ENCODE peak calls at places on chromosomes 6 and 20, in ten cellular contexts. One of them, this sample, is unnamed.

GRCh38 chr6:105952762-105953700 is 133.1 kb upstream of the PRDM1 start:
- DNase-seq in HEK293T: no peak
- DNase-seq in EL: no peak
- DNase-seq in iPS-NIHi11: no peak
- DNase-seq in anterior cingulate cortex: no peak
- DNase-seq in NB4: peak
- DNase-seq in left ventricle myocardium inferior: no peak
- DNase-seq in stimulated activated CD8-positive, alpha-beta memory T cell treated with anti-CD3 and anti-CD28 coated beads, Interleukin-2, amount 100 ng/mL, for 1 hour: no peak
- DNase-seq in stimulated activated effector memory CD8-positive, alpha-beta T cell treated with anti-CD3 and anti-CD28 coated beads, Interleukin-12 subunit alpha, Interleukin-12 subunit beta, amount 100 ng/mL, for 72 hours: no peak
- DNase-seq in stromal cell of bone marrow: no peak
- DNase-seq in this sample: no peak

GRCh38 chr6:10412165-10412947 is 2.5 kb downstream of the TFAP2A start:
- DNase-seq in EL: peak
- DNase-seq in NB4: peak
- DNase-seq in anterior cingulate cortex: no peak
- DNase-seq in left ventricle myocardium inferior: no peak
- DNase-seq in stimulated activated CD8-positive, alpha-beta memory T cell treated with anti-CD3 and anti-CD28 coated beads, Interleukin-2, amount 100 ng/mL, for 1 hour: no peak
- DNase-seq in iPS-NIHi11: peak
- DNase-seq in stromal cell of bone marrow: peak
- DNase-seq in stimulated activated effector memory CD8-positive, alpha-beta T cell treated with anti-CD3 and anti-CD28 coated beads, Interleukin-12 subunit alpha, Interleukin-12 subunit beta, amount 100 ng/mL, for 72 hours: peak
- DNase-seq in HEK293T: no peak
- DNase-seq in this sample: no peak

GRCh38 chr6:19753822-19754221 is 83.3 kb upstream of the ID4 start:
- DNase-seq in stimulated activated effector memory CD8-positive, alpha-beta T cell treated with anti-CD3 and anti-CD28 coated beads, Interleukin-12 subunit alpha, Interleukin-12 subunit beta, amount 100 ng/mL, for 72 hours: no peak
- DNase-seq in left ventricle myocardium inferior: no peak
- DNase-seq in iPS-NIHi11: no peak
- DNase-seq in HEK293T: no peak
- DNase-seq in NB4: no peak
- DNase-seq in stromal cell of bone marrow: no peak
- DNase-seq in anterior cingulate cortex: no peak
- DNase-seq in EL: no peak
- DNase-seq in stimulated activated CD8-positive, alpha-beta memory T cell treated with anti-CD3 and anti-CD28 coated beads, Interleukin-2, amount 100 ng/mL, for 1 hour: no peak
- DNase-seq in this sample: no peak

GRCh38 chr6:17042422-17043147 is 59.3 kb upstream of the STMND1 start:
- DNase-seq in EL: peak
- DNase-seq in left ventricle myocardium inferior: no peak
- DNase-seq in stimulated activated CD8-positive, alpha-beta memory T cell treated with anti-CD3 and anti-CD28 coated beads, Interleukin-2, amount 100 ng/mL, for 1 hour: no peak
- DNase-seq in anterior cingulate cortex: peak
- DNase-seq in stimulated activated effector memory CD8-positive, alpha-beta T cell treated with anti-CD3 and anti-CD28 coated beads, Interleukin-12 subunit alpha, Interleukin-12 subunit beta, amount 100 ng/mL, for 72 hours: no peak
- DNase-seq in NB4: no peak
- DNase-seq in iPS-NIHi11: peak
- DNase-seq in HEK293T: peak
- DNase-seq in stromal cell of bone marrow: peak
- DNase-seq in this sample: no peak

GRCh38 chr6:84897874-84898635 is 133.7 kb upstream of the TBX18 start:
- DNase-seq in iPS-NIHi11: no peak
- DNase-seq in NB4: no peak
- DNase-seq in stromal cell of bone marrow: no peak
- DNase-seq in stimulated activated CD8-positive, alpha-beta memory T cell treated with anti-CD3 and anti-CD28 coated beads, Interleukin-2, amount 100 ng/mL, for 1 hour: no peak
- DNase-seq in EL: peak
- DNase-seq in stimulated activated effector memory CD8-positive, alpha-beta T cell treated with anti-CD3 and anti-CD28 coated beads, Interleukin-12 subunit alpha, Interleukin-12 subunit beta, amount 100 ng/mL, for 72 hours: no peak
- DNase-seq in HEK293T: no peak
- DNase-seq in left ventricle myocardium inferior: no peak
- DNase-seq in anterior cingulate cortex: no peak
- DNase-seq in this sample: no peak

GRCh38 chr20:32062776-32063170 is 10.7 kb downstream of the HCK start:
- DNase-seq in anterior cingulate cortex: peak
- DNase-seq in stimulated activated effector memory CD8-positive, alpha-beta T cell treated with anti-CD3 and anti-CD28 coated beads, Interleukin-12 subunit alpha, Interleukin-12 subunit beta, amount 100 ng/mL, for 72 hours: no peak
- DNase-seq in EL: no peak
- DNase-seq in stromal cell of bone marrow: no peak
- DNase-seq in stimulated activated CD8-positive, alpha-beta memory T cell treated with anti-CD3 and anti-CD28 coated beads, Interleukin-2, amount 100 ng/mL, for 1 hour: no peak
- DNase-seq in left ventricle myocardium inferior: peak
- DNase-seq in NB4: peak
- DNase-seq in HEK293T: no peak
- DNase-seq in iPS-NIHi11: no peak
- DNase-seq in this sample: no peak

GRCh38 chr6:160081398-160081797 is 40.2 kb upstream of the SLC22A1 start:
- DNase-seq in left ventricle myocardium inferior: no peak
- DNase-seq in anterior cingulate cortex: no peak
- DNase-seq in iPS-NIHi11: no peak
- DNase-seq in stromal cell of bone marrow: no peak
- DNase-seq in HEK293T: no peak
- DNase-seq in NB4: no peak
- DNase-seq in EL: no peak
- DNase-seq in stimulated activated effector memory CD8-positive, alpha-beta T cell treated with anti-CD3 and anti-CD28 coated beads, Interleukin-12 subunit alpha, Interleukin-12 subunit beta, amount 100 ng/mL, for 72 hours: no peak
- DNase-seq in stimulated activated CD8-positive, alpha-beta memory T cell treated with anti-CD3 and anti-CD28 coated beads, Interleukin-2, amount 100 ng/mL, for 1 hour: no peak
- DNase-seq in this sample: no peak

GRCh38 chr6:43628392-43629103 is 516 bp downstream of the GTPBP2 start:
- DNase-seq in HEK293T: peak
- DNase-seq in stimulated activated CD8-positive, alpha-beta memory T cell treated with anti-CD3 and anti-CD28 coated beads, Interleukin-2, amount 100 ng/mL, for 1 hour: no peak
- DNase-seq in iPS-NIHi11: peak
- DNase-seq in NB4: peak
- DNase-seq in left ventricle myocardium inferior: peak
- DNase-seq in stimulated activated effector memory CD8-positive, alpha-beta T cell treated with anti-CD3 and anti-CD28 coated beads, Interleukin-12 subunit alpha, Interleukin-12 subunit beta, amount 100 ng/mL, for 72 hours: peak
- DNase-seq in EL: peak
- DNase-seq in anterior cingulate cortex: no peak
- DNase-seq in stromal cell of bone marrow: no peak
- DNase-seq in this sample: peak

GRCh38 chr6:81895511-81896185 is 143.2 kb upstream of the TENT5A start:
- DNase-seq in anterior cingulate cortex: no peak
- DNase-seq in left ventricle myocardium inferior: no peak
- DNase-seq in EL: peak
- DNase-seq in HEK293T: no peak
- DNase-seq in stimulated activated effector memory CD8-positive, alpha-beta T cell treated with anti-CD3 and anti-CD28 coated beads, Interleukin-12 subunit alpha, Interleukin-12 subunit beta, amount 100 ng/mL, for 72 hours: no peak
- DNase-seq in stimulated activated CD8-positive, alpha-beta memory T cell treated with anti-CD3 and anti-CD28 coated beads, Interleukin-2, amount 100 ng/mL, for 1 hour: no peak
- DNase-seq in iPS-NIHi11: no peak
- DNase-seq in NB4: no peak
- DNase-seq in stromal cell of bone marrow: peak
- DNase-seq in this sample: no peak

This sample was measured in T follicular helper cell.